ENCODE peak calls at places on chromosomes 1 and 21, in four cellular contexts. R is upper lobe of right lung, V is neural progenitor cell, P is HAP-1. G is an unnamed sample.

GRCh38 chr1:74610961-74611360 is 62.6 kb downstream of the ERICH3 start:
- DNase-seq in R (no peak), V (no peak), P (no peak), G (no peak)

GRCh38 chr1:193680247-193680923 is 494.0 kb upstream of the B3GALT2 start:
- DNase-seq in R (no peak), V (no peak), P (peak; percentile 49), G (no peak)

GRCh38 chr1:233614173-233614742 is 352 bp downstream of the KCNK1 start:
- DNase-seq in R (peak; percentile 73), V (peak; percentile 55), P (peak; percentile 52), G (no peak)

GRCh38 chr1:195591917-195592672 is 1016.1 kb downstream of the KCNT2 start:
- DNase-seq in R (no peak), V (no peak), P (peak; percentile 74), G (no peak)

GRCh38 chr1:216621536-216621935 is 101.7 kb downstream of the ESRRG start:
- DNase-seq in R (no peak), V (no peak), P (no peak), G (no peak)

GRCh38 chr1:160997323-160998038 is 23.5 kb downstream of the F11R start:
- DNase-seq in R (peak; percentile 77), V (peak; percentile 49), P (peak; percentile 58), G (peak; percentile 34)

GRCh38 chr1:228647523-228648444 is 87.5 kb upstream of the RHOU start:
- DNase-seq in R (peak; percentile 68), V (peak; percentile 77), P (peak; percentile 87), G (peak; percentile 6)

GRCh38 chr21:43341349-43342163 is 85.4 kb downstream of the SIK1 start:
- DNase-seq in R (no peak), V (no peak), P (no peak), G (no peak)

GRCh38 chr1:51916587-51917405 is 38.3 kb upstream of the NRDC start:
- DNase-seq in R (no peak), V (no peak), P (no peak), G (no peak)

GRCh38 chr1:200641175-200641489 is 20.6 kb upstream of the KIF14 start:
- DNase-seq in R (no peak), V (no peak), P (no peak), G (no peak)

GRCh38 chr1:77084457-77084856 is 134.8 kb downstream of the PIGK start:
- DNase-seq in R (no peak), V (no peak), P (no peak), G (no peak)

GRCh38 chr1:38301040-38301439 is 254.4 kb upstream of the POU3F1 start:
- DNase-seq in R (no peak), V (no peak), P (no peak), G (no peak)

GRCh38 chr1:215523906-215524305 is 43.2 kb upstream of the KCTD3 start:
- DNase-seq in R (no peak), V (no peak), P (no peak), G (no peak)

GRCh38 chr1:197312163-197312562 is 44.1 kb downstream of the CRB1 start:
- DNase-seq in R (no peak), V (no peak), P (no peak), G (no peak)

GRCh38 chr1:170823120-170823519 is 112.2 kb upstream of the MROH9 start:
- DNase-seq in R (no peak), V (no peak), P (peak; percentile 29), G (no peak)

GRCh38 chr1:245396615-245397014 is 241.8 kb downstream of the KIF26B start:
- DNase-seq in R (no peak), V (no peak), P (no peak), G (no peak)

GRCh38 chr21:37503848-37504467 is 137.4 kb downstream of the DYRK1A start:
- DNase-seq in R (no peak), V (peak; percentile 8), P (no peak), G (no peak)

GRCh38 chr1:243917863-243918565 is 68.0 kb upstream of the AKT3 start:
- DNase-seq in R (no peak), V (peak; percentile 19), P (no peak), G (no peak)

GRCh38 chr1:147541672-147542548 is 609 bp downstream of the BCL9 start:
- DNase-seq in R (peak; percentile 68), V (peak; percentile 82), P (peak; percentile 66), G (peak; percentile 51)

GRCh38 chr1:62528015-62528414 is 69.3 kb upstream of the ANGPTL3 start:
- DNase-seq in R (no peak), V (no peak), P (no peak), G (peak; percentile 47)

GRCh38 chr1:77762072-77762476 is 2.4 kb upstream of the USP33 start:
- DNase-seq in R (no peak), V (no peak), P (no peak), G (no peak)

GRCh38 chr1:9086796-9087195 is 17.4 kb upstream of the SLC2A5 start:
- DNase-seq in R (no peak), V (no peak), P (no peak), G (no peak)

GRCh38 chr1:197774691-197775281 is 494 bp downstream of the DENND1B start:
- DNase-seq in R (peak; percentile 88), V (peak; percentile 77), P (peak; percentile 44), G (peak; percentile 40)

GRCh38 chr1:87134625-87135024 is 194.1 kb upstream of the LMO4 start:
- DNase-seq in R (no peak), V (no peak), P (no peak), G (no peak)

GRCh38 chr1:201628490-201628889 is 89.6 kb downstream of the NAV1 start:
- DNase-seq in R (no peak), V (peak; percentile 72), P (peak; percentile 29), G (no peak)

GRCh38 chr1:4218619-4219018 is 318.5 kb upstream of the C1orf174 start:
- DNase-seq in R (no peak), V (no peak), P (no peak), G (no peak)

GRCh38 chr1:25492323-25492722 is 51.1 kb upstream of the LDLRAP1 start:
- DNase-seq in R (no peak), V (peak; percentile 33), P (no peak), G (no peak)

GRCh38 chr1:25500694-25501093 is 42.7 kb upstream of the LDLRAP1 start:
- DNase-seq in R (no peak), V (no peak), P (no peak), G (no peak)

GRCh38 chr1:25494952-25495351 is 48.5 kb upstream of the LDLRAP1 start:
- DNase-seq in R (no peak), V (no peak), P (no peak), G (no peak)
- H3K36me3 ChIP-seq in R (peaks cover 77% of the 10 kb centered on the region), V (no peaks in the 10 kb centered on the region), P (peaks cover 17% of the 10 kb centered on the region), G (peaks cover 28% of the 10 kb centered on the region)

DNA sequence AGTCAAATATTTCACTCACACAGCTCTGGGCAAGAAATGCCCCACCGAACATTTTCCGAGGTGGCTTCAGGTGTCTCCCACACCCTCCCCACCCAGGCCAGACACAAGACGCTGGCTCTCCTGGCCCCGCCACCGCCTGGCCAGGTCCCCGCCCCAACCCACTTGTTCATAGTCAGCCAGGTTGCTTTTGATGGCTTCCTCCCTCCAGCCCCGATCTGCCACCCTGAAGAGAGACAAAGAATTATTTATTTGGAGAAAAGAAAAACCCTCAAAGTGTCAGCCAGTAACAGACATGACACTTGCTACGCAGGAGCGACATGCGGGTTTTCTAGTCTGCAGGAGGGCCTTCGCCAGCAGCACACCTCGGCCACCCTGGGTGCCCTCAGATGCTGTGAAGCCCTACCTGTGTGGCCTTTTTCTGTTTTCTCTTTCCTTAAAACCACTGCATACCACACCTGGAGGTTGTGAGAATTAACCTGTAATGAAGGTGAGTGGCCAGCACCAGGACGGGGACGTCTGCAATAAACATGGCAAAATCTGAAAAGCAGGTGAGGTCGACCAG is 27.2 kb downstream of the SSBP3 start:
- DNase-seq in R (no peak), V (no peak), P (no peak), G (no peak)
- H3K4me1 ChIP-seq in R (peaks cover 36% of the 10 kb centered on the region), V (peaks cover 67% of the 10 kb centered on the region), P (peaks cover 36% of the 10 kb centered on the region), G (peaks cover 54% of the 10 kb centered on the region)

GRCh38 chr1:182389619-182390047 is 2.0 kb downstream of the GLUL start:
- DNase-seq in R (peak; percentile 64), V (peak; percentile 37), P (peak; percentile 34), G (no peak)
- H3K4me3 ChIP-seq in R (peak overlapping the region; percentile 94), V (peak overlapping the region; percentile 100), P (peak overlapping the region; percentile 74), G (peak overlapping the region; percentile 69)

DNA sequence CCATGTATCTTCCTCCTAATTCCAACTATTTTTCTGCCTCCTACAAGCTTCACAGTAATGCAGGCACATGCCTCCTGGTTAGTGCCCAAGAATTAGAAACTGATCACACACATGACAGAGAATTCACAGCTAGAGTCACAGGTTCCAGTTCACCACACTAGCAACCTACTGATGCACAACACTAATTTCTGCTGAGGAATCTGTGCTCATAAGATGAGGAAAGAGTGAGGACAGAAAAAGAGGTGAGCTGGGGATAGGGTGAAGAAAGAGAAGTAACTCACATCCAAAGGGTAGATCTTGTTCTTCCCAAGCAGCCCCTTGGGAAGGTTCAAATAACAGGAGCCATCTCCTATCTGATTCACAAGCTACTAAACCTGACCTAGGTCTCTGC is 61.3 kb downstream of the PUM1 start:
- DNase-seq in R (no peak), V (no peak), P (no peak), G (no peak)
- H3K36me3 ChIP-seq in R (peaks cover 41% of the 10 kb centered on the region), V (peaks cover 13% of the 10 kb centered on the region), P (peaks cover 50% of the 10 kb centered on the region), G (peaks cover 18% of the 10 kb centered on the region)

GRCh38 chr1:91771717-91772116 is 114.2 kb downstream of the TGFBR3 start:
- DNase-seq in R (no peak), V (no peak), P (no peak), G (no peak)
- H3K4me1 ChIP-seq in R (no peaks in the 10 kb centered on the region), V (peaks cover 22% of the 10 kb centered on the region), P (no peaks in the 10 kb centered on the region), G (peaks cover 4% of the 10 kb centered on the region)

DNA sequence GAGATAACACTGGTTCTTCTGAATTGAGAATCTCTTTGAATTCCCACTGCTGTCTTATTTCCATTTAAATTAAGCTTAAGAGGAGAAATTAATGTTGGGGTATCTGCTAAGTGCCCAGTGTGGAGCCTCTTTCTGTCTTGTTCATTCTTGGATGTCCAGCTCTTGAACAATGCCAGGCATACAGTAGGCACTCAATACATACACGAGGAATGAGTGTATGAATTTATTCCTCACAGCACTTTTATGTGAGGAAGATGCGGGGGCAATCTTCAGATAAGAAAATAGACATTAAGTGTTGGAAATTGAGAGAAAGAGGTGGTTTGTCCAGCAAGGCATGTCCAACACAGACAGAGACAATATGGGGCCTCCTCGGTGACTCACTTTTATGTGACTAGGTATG is 11.8 kb upstream of the ATF3 start:
- DNase-seq in R (no peak), V (no peak), P (no peak), G (no peak)
- H3K4me3 ChIP-seq in R (no peak overlapping the region), V (no peak overlapping the region), P (no peak overlapping the region), G (no peak overlapping the region)

GRCh38 chr1:176338897-176339296 is 124.1 kb upstream of the PAPPA2 start:
- DNase-seq in R (no peak), V (no peak), P (no peak), G (no peak)
- H3K36me3 ChIP-seq in R (no peaks in the 10 kb centered on the region), V (no peaks in the 10 kb centered on the region), P (no peaks in the 10 kb centered on the region), G (no peaks in the 10 kb centered on the region)

GRCh38 chr1:108068141-108068540 is 103.2 kb upstream of the VAV3 start:
- DNase-seq in R (no peak), V (no peak), P (no peak), G (no peak)

GRCh38 chr1:108075055-108075454 is 110.1 kb upstream of the VAV3 start:
- DNase-seq in R (no peak), V (no peak), P (no peak), G (no peak)

GRCh38 chr1:108070662-108071061 is 105.7 kb upstream of the VAV3 start:
- DNase-seq in R (no peak), V (no peak), P (no peak), G (no peak)

GRCh38 chr1:108072294-108072693 is 107.3 kb upstream of the VAV3 start:
- DNase-seq in R (no peak), V (no peak), P (no peak), G (no peak)

GRCh38 chr1:108071601-108072000 is 106.6 kb upstream of the VAV3 start:
- DNase-seq in R (no peak), V (no peak), P (no peak), G (no peak)
- H3K4me1 ChIP-seq in R (peaks cover 3% of the 10 kb centered on the region), V (no peaks in the 10 kb centered on the region), P (no peaks in the 10 kb centered on the region), G (peaks cover 6% of the 10 kb centered on the region)

GRCh38 chr1:206035027-206035426 is 11.3 kb upstream of the CTSE start:
- DNase-seq in R (no peak), V (no peak), P (no peak), G (no peak)
- H3K4me3 ChIP-seq in R (no peak overlapping the region), V (no peak overlapping the region), P (no peak overlapping the region), G (no peak overlapping the region)

G was measured in CD8-positive, alpha-beta memory T cell.